ENCODE peak calls at places on chromosomes 5 and 9, in nine cellular contexts. One of them, this sample, is unnamed.

GRCh38 chr9:116165912-116166311 is 12.3 kb downstream of the PAPPA start:
- DNase-seq in fibroblast of lung: peak; percentile 54
- DNase-seq in lower lobe of right lung: no peak
- DNase-seq in cardiac fibroblast: peak; percentile 60
- DNase-seq in left lung: no peak
- DNase-seq in endodermal cell: no peak
- DNase-seq in spleen: no peak
- DNase-seq in fibroblast of mammary gland: peak; percentile 62
- DNase-seq in cardiac muscle cell: no peak
- DNase-seq in this sample: peak; percentile 77

GRCh38 chr5:163352531-163352930 is 84.9 kb upstream of the CCNG1 start:
- DNase-seq in fibroblast of lung: no peak
- DNase-seq in lower lobe of right lung: no peak
- DNase-seq in cardiac fibroblast: no peak
- DNase-seq in left lung: no peak
- DNase-seq in endodermal cell: no peak
- DNase-seq in spleen: no peak
- DNase-seq in fibroblast of mammary gland: no peak
- DNase-seq in cardiac muscle cell: no peak
- DNase-seq in this sample: no peak

GRCh38 chr9:135082536-135082935 is 4.9 kb upstream of the OLFM1 start:
- DNase-seq in fibroblast of lung: no peak
- DNase-seq in lower lobe of right lung: peak; percentile 9
- DNase-seq in cardiac fibroblast: no peak
- DNase-seq in left lung: no peak
- DNase-seq in endodermal cell: no peak
- DNase-seq in spleen: peak; percentile 29
- DNase-seq in fibroblast of mammary gland: no peak
- DNase-seq in cardiac muscle cell: no peak
- DNase-seq in this sample: no peak

GRCh38 chr5:127987354-127988148 is 96.0 kb upstream of the SLC12A2 start:
- DNase-seq in fibroblast of lung: peak; percentile 8
- DNase-seq in lower lobe of right lung: no peak
- DNase-seq in cardiac fibroblast: no peak
- DNase-seq in left lung: no peak
- DNase-seq in endodermal cell: no peak
- DNase-seq in spleen: no peak
- DNase-seq in fibroblast of mammary gland: peak; percentile 55
- DNase-seq in cardiac muscle cell: no peak
- DNase-seq in this sample: peak; percentile 7

GRCh38 chr9:6552738-6553121 is 92.8 kb downstream of the GLDC start:
- DNase-seq in fibroblast of lung: peak; percentile 52
- DNase-seq in lower lobe of right lung: no peak
- DNase-seq in cardiac fibroblast: peak; percentile 58
- DNase-seq in left lung: no peak
- DNase-seq in endodermal cell: no peak
- DNase-seq in spleen: no peak
- DNase-seq in fibroblast of mammary gland: peak; percentile 59
- DNase-seq in cardiac muscle cell: no peak
- DNase-seq in this sample: peak; percentile 48

GRCh38 chr5:151751091-151751490 is 7.3 kb downstream of the ATOX1 start:
- DNase-seq in fibroblast of lung: no peak
- DNase-seq in lower lobe of right lung: peak; percentile 61
- DNase-seq in cardiac fibroblast: peak; percentile 39
- DNase-seq in left lung: no peak
- DNase-seq in endodermal cell: no peak
- DNase-seq in spleen: no peak
- DNase-seq in fibroblast of mammary gland: peak; percentile 61
- DNase-seq in cardiac muscle cell: no peak
- DNase-seq in this sample: peak; percentile 49

GRCh38 chr5:134020188-134020587 is 15.4 kb upstream of the VDAC1 start:
- DNase-seq in fibroblast of lung: no peak
- DNase-seq in lower lobe of right lung: no peak
- DNase-seq in cardiac fibroblast: no peak
- DNase-seq in left lung: no peak
- DNase-seq in endodermal cell: peak; percentile 41
- DNase-seq in spleen: peak; percentile 33
- DNase-seq in fibroblast of mammary gland: no peak
- DNase-seq in cardiac muscle cell: no peak
- DNase-seq in this sample: no peak

GRCh38 chr5:170483701-170484458 is 19.9 kb upstream of the KCNIP1 start:
- DNase-seq in fibroblast of lung: no peak
- DNase-seq in lower lobe of right lung: no peak
- DNase-seq in cardiac fibroblast: no peak
- DNase-seq in left lung: no peak
- DNase-seq in endodermal cell: peak; percentile 79
- DNase-seq in spleen: no peak
- DNase-seq in fibroblast of mammary gland: peak; percentile 46
- DNase-seq in cardiac muscle cell: no peak
- DNase-seq in this sample: no peak

GRCh38 chr5:142998316-142998862 is 228.2 kb downstream of the ARHGAP26 start:
- DNase-seq in fibroblast of lung: no peak
- DNase-seq in lower lobe of right lung: no peak
- DNase-seq in cardiac fibroblast: no peak
- DNase-seq in left lung: no peak
- DNase-seq in endodermal cell: no peak
- DNase-seq in spleen: no peak
- DNase-seq in fibroblast of mammary gland: no peak
- DNase-seq in cardiac muscle cell: no peak
- DNase-seq in this sample: no peak

GRCh38 chr5:143002459-143003327 is 232.5 kb downstream of the ARHGAP26 start:
- DNase-seq in fibroblast of lung: peak; percentile 96
- DNase-seq in lower lobe of right lung: peak; percentile 52
- DNase-seq in cardiac fibroblast: peak; percentile 98
- DNase-seq in left lung: no peak
- DNase-seq in endodermal cell: peak; percentile 60
- DNase-seq in spleen: peak; percentile 74
- DNase-seq in fibroblast of mammary gland: peak; percentile 86
- DNase-seq in cardiac muscle cell: no peak
- DNase-seq in this sample: peak; percentile 93

GRCh38 chr5:143001764-143002351 is 231.7 kb downstream of the ARHGAP26 start:
- DNase-seq in fibroblast of lung: peak; percentile 55
- DNase-seq in lower lobe of right lung: no peak
- DNase-seq in cardiac fibroblast: peak; percentile 67
- DNase-seq in left lung: no peak
- DNase-seq in endodermal cell: no peak
- DNase-seq in spleen: peak; percentile 74
- DNase-seq in fibroblast of mammary gland: peak; percentile 59
- DNase-seq in cardiac muscle cell: no peak
- DNase-seq in this sample: peak; percentile 47

GRCh38 chr5:142994242-142994641 is 224.1 kb downstream of the ARHGAP26 start:
- DNase-seq in fibroblast of lung: no peak
- DNase-seq in lower lobe of right lung: no peak
- DNase-seq in cardiac fibroblast: no peak
- DNase-seq in left lung: no peak
- DNase-seq in endodermal cell: no peak
- DNase-seq in spleen: no peak
- DNase-seq in fibroblast of mammary gland: no peak
- DNase-seq in cardiac muscle cell: no peak
- DNase-seq in this sample: no peak

DNA sequence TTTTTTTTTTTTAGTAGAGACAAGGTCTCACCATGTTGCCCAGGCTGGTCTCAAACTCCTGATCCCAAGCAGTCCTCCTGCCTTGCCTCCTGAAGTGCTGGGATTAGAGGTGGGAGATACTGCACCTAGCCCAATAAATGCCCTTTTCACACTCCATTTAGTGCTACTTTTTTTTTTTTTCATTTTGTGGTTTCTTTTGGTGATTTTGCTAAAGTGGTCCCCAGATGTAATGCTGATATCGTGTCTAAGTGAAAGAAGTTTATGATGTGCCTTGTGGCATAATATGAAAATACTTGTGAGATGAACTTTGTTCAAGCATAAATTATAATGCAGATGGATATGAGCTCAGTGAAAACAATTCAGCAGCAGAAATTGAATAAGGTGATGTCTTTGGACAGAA is 227.4 kb downstream of the ARHGAP26 start:
- DNase-seq in fibroblast of lung: no peak
- DNase-seq in lower lobe of right lung: no peak
- DNase-seq in cardiac fibroblast: no peak
- DNase-seq in left lung: no peak
- DNase-seq in endodermal cell: no peak
- DNase-seq in spleen: no peak
- DNase-seq in fibroblast of mammary gland: no peak
- DNase-seq in cardiac muscle cell: no peak
- DNase-seq in this sample: no peak
- TF ChIP-seq CTCF in fibroblast of lung: no peak
- TF ChIP-seq CTCF in lower lobe of right lung: no peak
- TF ChIP-seq CTCF in cardiac fibroblast: no peak
- TF ChIP-seq CTCF in left lung: no peak
- TF ChIP-seq CTCF in endodermal cell: no peak
- TF ChIP-seq CTCF in spleen: no peak
- TF ChIP-seq CTCF in fibroblast of mammary gland: no peak
- TF ChIP-seq CTCF in cardiac muscle cell: no peak
- TF ChIP-seq CTCF in this sample: no peak

GRCh38 chr9:68705636-68706578 is 867 bp downstream of the PIP5K1B start:
- DNase-seq in fibroblast of lung: peak; percentile 11
- DNase-seq in lower lobe of right lung: no peak
- DNase-seq in cardiac fibroblast: peak; percentile 8
- DNase-seq in left lung: peak; percentile 81
- DNase-seq in endodermal cell: peak; percentile 63
- DNase-seq in spleen: peak; percentile 85
- DNase-seq in fibroblast of mammary gland: no peak
- DNase-seq in cardiac muscle cell: peak; percentile 35
- DNase-seq in this sample: no peak

GRCh38 chr9:68704804-68705635 is at the start of gene PIP5K1B:
- DNase-seq in fibroblast of lung: peak; percentile 39
- DNase-seq in lower lobe of right lung: peak; percentile 90
- DNase-seq in cardiac fibroblast: peak; percentile 56
- DNase-seq in left lung: peak; percentile 97
- DNase-seq in endodermal cell: peak; percentile 92
- DNase-seq in spleen: peak; percentile 96
- DNase-seq in fibroblast of mammary gland: peak; percentile 32
- DNase-seq in cardiac muscle cell: peak; percentile 87
- DNase-seq in this sample: peak; percentile 31

GRCh38 chr9:68708513-68708912 is 3.5 kb downstream of the PIP5K1B start:
- DNase-seq in fibroblast of lung: no peak
- DNase-seq in lower lobe of right lung: no peak
- DNase-seq in cardiac fibroblast: no peak
- DNase-seq in left lung: no peak
- DNase-seq in endodermal cell: no peak
- DNase-seq in spleen: no peak
- DNase-seq in fibroblast of mammary gland: no peak
- DNase-seq in cardiac muscle cell: no peak
- DNase-seq in this sample: no peak

GRCh38 chr9:68708089-68708488 is 3.0 kb downstream of the PIP5K1B start:
- DNase-seq in fibroblast of lung: no peak
- DNase-seq in lower lobe of right lung: no peak
- DNase-seq in cardiac fibroblast: no peak
- DNase-seq in left lung: no peak
- DNase-seq in endodermal cell: no peak
- DNase-seq in spleen: no peak
- DNase-seq in fibroblast of mammary gland: no peak
- DNase-seq in cardiac muscle cell: no peak
- DNase-seq in this sample: no peak

DNA sequence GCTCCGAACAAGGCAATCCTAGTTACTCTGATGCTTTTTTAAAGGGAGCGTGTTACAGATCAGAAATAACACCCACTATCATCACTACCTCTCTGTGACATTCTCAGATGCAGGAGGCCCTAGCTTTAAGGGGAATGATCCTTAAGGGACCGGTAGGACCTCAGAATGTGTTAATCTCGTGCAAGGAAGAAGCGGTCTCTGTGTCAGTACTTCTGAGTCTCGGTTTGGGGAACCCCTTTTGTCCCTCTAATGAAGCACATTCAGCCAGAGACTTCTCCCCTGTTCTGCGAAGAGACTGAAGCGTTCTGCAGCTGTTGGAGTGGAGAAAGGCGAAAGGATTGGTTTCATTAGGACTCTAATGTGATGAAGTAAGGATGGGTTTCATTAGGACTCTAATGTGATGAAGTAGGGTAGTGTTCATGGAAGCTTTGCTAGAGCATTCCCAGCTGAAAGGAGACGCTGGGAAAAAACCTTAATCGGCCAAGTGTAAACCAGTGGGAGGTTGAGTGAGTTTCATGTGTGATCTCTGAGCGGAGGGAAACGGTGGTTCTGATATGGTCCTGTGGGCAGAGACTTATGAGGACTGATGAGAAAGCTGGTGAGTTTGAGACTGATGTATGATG is 1.6 kb downstream of the PIP5K1B start:
- DNase-seq in fibroblast of lung: no peak
- DNase-seq in lower lobe of right lung: no peak
- DNase-seq in cardiac fibroblast: no peak
- DNase-seq in left lung: no peak
- DNase-seq in endodermal cell: no peak
- DNase-seq in spleen: no peak
- DNase-seq in fibroblast of mammary gland: no peak
- DNase-seq in cardiac muscle cell: peak; percentile 3
- DNase-seq in this sample: no peak
- H3K4me3 ChIP-seq in fibroblast of lung: no peak overlapping the region
- H3K4me3 ChIP-seq in lower lobe of right lung: peak overlapping the region; percentile 73
- H3K4me3 ChIP-seq in cardiac fibroblast: no peak overlapping the region
- H3K4me3 ChIP-seq in left lung: peak overlapping the region; percentile 57
- H3K4me3 ChIP-seq in endodermal cell: peak overlapping the region; percentile 97
- H3K4me3 ChIP-seq in spleen: peak overlapping the region; percentile 80
- H3K4me3 ChIP-seq in fibroblast of mammary gland: no peak overlapping the region
- H3K4me3 ChIP-seq in cardiac muscle cell: peak overlapping the region; percentile 97
- H3K4me3 ChIP-seq in this sample: no peak overlapping the region

DNA sequence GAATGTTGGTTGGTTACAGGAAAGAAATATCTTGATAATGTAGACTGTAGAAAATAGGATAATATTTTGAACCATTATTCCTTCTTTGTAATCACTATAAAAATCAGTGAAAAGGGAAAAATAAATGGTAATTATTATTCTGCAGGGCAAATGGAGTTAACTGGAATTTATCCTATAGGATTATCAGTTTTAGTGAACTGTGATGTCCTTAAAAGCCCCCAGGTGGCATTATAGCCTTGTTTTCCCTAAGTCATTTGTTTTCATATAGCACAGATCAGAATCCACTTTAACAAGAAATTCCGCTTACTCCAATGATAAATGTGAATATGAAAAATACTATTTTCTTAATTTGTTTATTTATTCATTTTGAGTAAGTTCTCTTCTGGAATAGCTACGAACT is 26.2 kb upstream of the WDR41 start:
- DNase-seq in fibroblast of lung: peak; percentile 17
- DNase-seq in lower lobe of right lung: no peak
- DNase-seq in cardiac fibroblast: peak; percentile 15
- DNase-seq in left lung: no peak
- DNase-seq in endodermal cell: no peak
- DNase-seq in spleen: no peak
- DNase-seq in fibroblast of mammary gland: peak; percentile 21
- DNase-seq in cardiac muscle cell: peak; percentile 15
- DNase-seq in this sample: peak; percentile 5
- TF ChIP-seq CTCF in fibroblast of lung: no peak
- TF ChIP-seq CTCF in lower lobe of right lung: no peak
- TF ChIP-seq CTCF in cardiac fibroblast: no peak
- TF ChIP-seq CTCF in left lung: no peak
- TF ChIP-seq CTCF in endodermal cell: peak; percentile 75
- TF ChIP-seq CTCF in spleen: no peak
- TF ChIP-seq CTCF in fibroblast of mammary gland: peak; percentile 25
- TF ChIP-seq CTCF in cardiac muscle cell: no peak
- TF ChIP-seq CTCF in this sample: peak; percentile 9

GRCh38 chr9:99015448-99015847 is 71.7 kb downstream of the COL15A1 start:
- DNase-seq in fibroblast of lung: no peak
- DNase-seq in lower lobe of right lung: no peak
- DNase-seq in cardiac fibroblast: no peak
- DNase-seq in left lung: no peak
- DNase-seq in endodermal cell: no peak
- DNase-seq in spleen: no peak
- DNase-seq in fibroblast of mammary gland: no peak
- DNase-seq in cardiac muscle cell: no peak
- DNase-seq in this sample: no peak

GRCh38 chr9:99012957-99013512 is 69.3 kb downstream of the COL15A1 start:
- DNase-seq in fibroblast of lung: no peak
- DNase-seq in lower lobe of right lung: no peak
- DNase-seq in cardiac fibroblast: no peak
- DNase-seq in left lung: no peak
- DNase-seq in endodermal cell: peak; percentile 22
- DNase-seq in spleen: no peak
- DNase-seq in fibroblast of mammary gland: peak; percentile 27
- DNase-seq in cardiac muscle cell: no peak
- DNase-seq in this sample: no peak

GRCh38 chr9:99013550-99013949 is 69.8 kb downstream of the COL15A1 start:
- DNase-seq in fibroblast of lung: no peak
- DNase-seq in lower lobe of right lung: no peak
- DNase-seq in cardiac fibroblast: no peak
- DNase-seq in left lung: no peak
- DNase-seq in endodermal cell: no peak
- DNase-seq in spleen: no peak
- DNase-seq in fibroblast of mammary gland: no peak
- DNase-seq in cardiac muscle cell: no peak
- DNase-seq in this sample: peak; percentile 52

GRCh38 chr9:99008187-99008586 is 64.5 kb downstream of the COL15A1 start:
- DNase-seq in fibroblast of lung: no peak
- DNase-seq in lower lobe of right lung: no peak
- DNase-seq in cardiac fibroblast: no peak
- DNase-seq in left lung: no peak
- DNase-seq in endodermal cell: no peak
- DNase-seq in spleen: no peak
- DNase-seq in fibroblast of mammary gland: no peak
- DNase-seq in cardiac muscle cell: no peak
- DNase-seq in this sample: peak; percentile 49

GRCh38 chr9:99011161-99011709 is 67.5 kb downstream of the COL15A1 start:
- DNase-seq in fibroblast of lung: peak; percentile 49
- DNase-seq in lower lobe of right lung: no peak
- DNase-seq in cardiac fibroblast: no peak
- DNase-seq in left lung: no peak
- DNase-seq in endodermal cell: no peak
- DNase-seq in spleen: no peak
- DNase-seq in fibroblast of mammary gland: peak; percentile 65
- DNase-seq in cardiac muscle cell: peak; percentile 16
- DNase-seq in this sample: peak; percentile 41
- H3K4me3 ChIP-seq in fibroblast of lung: no peak overlapping the region
- H3K4me3 ChIP-seq in lower lobe of right lung: no peak overlapping the region
- H3K4me3 ChIP-seq in cardiac fibroblast: no peak overlapping the region
- H3K4me3 ChIP-seq in left lung: no peak overlapping the region
- H3K4me3 ChIP-seq in endodermal cell: no peak overlapping the region
- H3K4me3 ChIP-seq in spleen: no peak overlapping the region
- H3K4me3 ChIP-seq in fibroblast of mammary gland: no peak overlapping the region
- H3K4me3 ChIP-seq in cardiac muscle cell: no peak overlapping the region
- H3K4me3 ChIP-seq in this sample: no peak overlapping the region

This sample was measured in fibroblast of villous mesenchyme.